ENCODE peak calls at places on chromosome 22, in ten cellular contexts. G is ovary, D is thoracic aorta, T is sigmoid colon, A is endothelial cell of umbilical vein, M is mammary epithelial cell, W is cardiac muscle cell, H is breast epithelium, Y is pancreas, F is esophagus squamous epithelium. C is an unnamed sample.
A peak's percentile ranks its signal among the peaks of the same experiment; 100 is the strongest.

GRCh38 chr22:21612858-21613257 is 17.0 kb downstream of the YDJC start:
- DNase-seq in A (no peak), G (no peak), T (no peak), F (no peak), Y (no peak), H (no peak), W (no peak), D (no peak), M (peak; percentile 26), C (no peak)

GRCh38 chr22:44111562-44112155 is 69.1 kb upstream of the PARVG start:
- DNase-seq in G (no peak), D (no peak), M (no peak), Y (no peak), H (no peak), T (no peak), W (peak; percentile 6), A (no peak), F (no peak), C (no peak)

GRCh38 chr22:23138584-23139469 is 3.0 kb downstream of the RSPH14 start:
- DNase-seq in W (no peak), M (peak; percentile 66), F (no peak), T (no peak), A (no peak), Y (no peak), D (no peak), H (no peak), G (no peak), C (no peak)

GRCh38 chr22:33785283-33785991 is 134.8 kb downstream of the LARGE1 start:
- DNase-seq in H (no peak), A (no peak), G (no peak), F (no peak), D (no peak), Y (no peak), T (no peak), M (peak; percentile 91), W (no peak), C (no peak)

GRCh38 chr22:22322792-22323191 is 78.2 kb downstream of the VPREB1 start:
- DNase-seq in Y (no peak), T (no peak), G (no peak), W (no peak), A (no peak), F (no peak), D (no peak), H (no peak), M (no peak), C (no peak)

GRCh38 chr22:22748297-22748743 is 103.9 kb downstream of the GGTLC2 start:
- DNase-seq in Y (no peak), H (peak; percentile 31), A (peak; percentile 38), W (no peak), M (peak; percentile 31), F (no peak), D (no peak), T (no peak), G (peak; percentile 35), C (peak; percentile 72)

GRCh38 chr22:36755316-36755715 is 20.6 kb downstream of the IFT27 start:
- DNase-seq in M (no peak), G (no peak), F (no peak), W (no peak), H (no peak), Y (no peak), A (no peak), D (no peak), T (peak; percentile 14), C (no peak)

GRCh38 chr22:45946805-45947600 is 30.0 kb downstream of the WNT7B start:
- DNase-seq in W (no peak), A (no peak), F (no peak), Y (no peak), D (no peak), G (no peak), H (no peak), M (no peak), T (no peak), C (no peak)

GRCh38 chr22:33126881-33127280 is 68.7 kb upstream of the SYN3 start:
- DNase-seq in M (peak; percentile 37), A (no peak), Y (no peak), G (no peak), D (no peak), F (no peak), H (no peak), T (no peak), W (peak; percentile 49), C (no peak)

GRCh38 chr22:33796494-33796893 is 123.8 kb downstream of the LARGE1 start:
- DNase-seq in A (no peak), G (no peak), M (no peak), F (no peak), Y (no peak), W (no peak), D (no peak), H (no peak), T (no peak), C (no peak)

GRCh38 chr22:37525073-37525745 is 6.0 kb upstream of the CARD10 start:
- DNase-seq in Y (no peak), A (peak; percentile 76), M (peak; percentile 94), T (no peak), D (no peak), G (no peak), W (no peak), H (peak; percentile 55), F (no peak), C (no peak)

GRCh38 chr22:19885841-19886592 is 31.3 kb upstream of the GNB1L start:
- DNase-seq in W (no peak), G (no peak), T (peak; percentile 62), M (no peak), F (no peak), D (no peak), Y (no peak), H (no peak), A (no peak), C (no peak)
- H3K4me1 ChIP-seq in W (no peaks in the 10 kb centered on the region), G (peaks cover 2% of the 10 kb centered on the region), T (peaks cover 19% of the 10 kb centered on the region), M (peaks cover 49% of the 10 kb centered on the region), F (peaks cover 20% of the 10 kb centered on the region), D (peaks cover 12% of the 10 kb centered on the region), Y (no peaks in the 10 kb centered on the region), H (no peaks in the 10 kb centered on the region), A (peaks cover 65% of the 10 kb centered on the region), C (peaks cover 17% of the 10 kb centered on the region)

DNA sequence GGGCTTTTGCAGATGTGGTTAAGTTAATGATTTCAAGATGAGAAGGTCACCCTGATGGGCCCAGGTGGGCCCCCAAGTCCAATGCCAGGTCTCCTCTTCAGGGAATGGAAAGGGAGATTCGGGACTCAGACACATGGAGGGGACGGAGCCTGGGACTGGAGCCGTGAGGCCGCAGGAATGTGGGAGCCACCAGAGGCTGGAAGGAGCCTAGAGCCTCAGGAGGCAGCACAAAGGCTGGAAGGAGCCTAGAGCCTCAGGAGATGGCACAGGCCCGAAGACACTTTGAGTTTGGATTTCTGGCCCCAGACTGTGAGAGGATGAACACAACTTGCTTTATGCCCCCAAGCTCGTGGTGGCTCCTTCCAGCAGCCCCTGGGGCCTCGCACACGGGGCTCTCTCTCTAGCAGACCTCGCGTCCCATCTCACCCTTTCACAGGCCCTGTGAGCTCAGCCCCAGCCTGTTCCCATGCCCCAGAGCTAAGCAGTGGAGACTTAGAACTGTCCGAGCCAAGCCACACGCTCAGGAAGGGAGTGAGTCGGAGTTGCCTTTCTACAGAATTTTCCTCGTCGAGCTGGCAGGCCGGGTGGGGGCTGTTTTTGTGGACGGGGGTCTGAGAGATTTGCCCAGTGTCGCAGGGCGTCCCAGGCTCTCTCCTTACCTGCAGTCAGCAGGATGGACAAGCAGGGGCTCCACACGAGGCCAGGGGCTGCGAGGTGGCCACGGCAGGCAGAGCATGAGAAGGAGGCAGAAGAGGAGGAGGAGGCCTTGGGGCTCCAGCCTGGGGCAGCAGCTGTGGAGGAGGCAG is 937.6 kb downstream of the BRD1 start:
- DNase-seq in H (no peak), Y (no peak), D (no peak), T (peak; percentile 55), W (no peak), A (no peak), G (no peak), F (no peak), M (no peak), C (peak; percentile 46)
- H3K9me3 ChIP-seq in H (no peaks in the 10 kb centered on the region), Y (no peaks in the 10 kb centered on the region), D (no peaks in the 10 kb centered on the region), T (no peaks in the 10 kb centered on the region), W (no peaks in the 10 kb centered on the region), A (peaks cover 19% of the 10 kb centered on the region), G (no peaks in the 10 kb centered on the region), F (peaks cover 6% of the 10 kb centered on the region), M (peaks cover 63% of the 10 kb centered on the region), C (peaks cover 6% of the 10 kb centered on the region)

GRCh38 chr22:43088616-43088978 is 594 bp downstream of the TTLL1 start:
- DNase-seq in M (no peak), W (no peak), D (no peak), A (no peak), H (no peak), T (no peak), F (no peak), Y (no peak), G (no peak), C (no peak)

GRCh38 chr22:43090130-43090789 is 1.1 kb upstream of the TTLL1 start:
- DNase-seq in M (peak; percentile 89), T (peak; percentile 72), A (peak; percentile 80), G (peak; percentile 38), W (no peak), D (peak; percentile 24), H (peak; percentile 41), F (no peak), Y (peak; percentile 51), C (peak; percentile 72)

GRCh38 chr22:43085658-43086606 is 3.3 kb downstream of the TTLL1 start:
- DNase-seq in G (no peak), Y (no peak), H (no peak), W (peak; percentile 45), D (no peak), T (no peak), A (no peak), M (no peak), F (no peak), C (no peak)

GRCh38 chr22:43092085-43092484 is 2.9 kb upstream of the TTLL1 start:
- DNase-seq in F (no peak), T (no peak), G (no peak), A (no peak), M (no peak), W (no peak), H (no peak), D (no peak), Y (no peak), C (no peak)

GRCh38 chr22:43088979-43089717 is at the start of gene TTLL1:
- DNase-seq in A (peak; percentile 84), G (peak; percentile 83), F (peak; percentile 44), Y (peak; percentile 86), W (peak; percentile 94), H (peak; percentile 69), M (peak; percentile 87), T (peak; percentile 91), D (peak; percentile 43), C (peak; percentile 85)
- TF ChIP-seq CTCF in A (no peak), G (no peak), F (peak; percentile 31), Y (no peak), W (no peak), H (no peak), M (no peak), T (no peak), D (peak; percentile 18), C (no peak)

DNA sequence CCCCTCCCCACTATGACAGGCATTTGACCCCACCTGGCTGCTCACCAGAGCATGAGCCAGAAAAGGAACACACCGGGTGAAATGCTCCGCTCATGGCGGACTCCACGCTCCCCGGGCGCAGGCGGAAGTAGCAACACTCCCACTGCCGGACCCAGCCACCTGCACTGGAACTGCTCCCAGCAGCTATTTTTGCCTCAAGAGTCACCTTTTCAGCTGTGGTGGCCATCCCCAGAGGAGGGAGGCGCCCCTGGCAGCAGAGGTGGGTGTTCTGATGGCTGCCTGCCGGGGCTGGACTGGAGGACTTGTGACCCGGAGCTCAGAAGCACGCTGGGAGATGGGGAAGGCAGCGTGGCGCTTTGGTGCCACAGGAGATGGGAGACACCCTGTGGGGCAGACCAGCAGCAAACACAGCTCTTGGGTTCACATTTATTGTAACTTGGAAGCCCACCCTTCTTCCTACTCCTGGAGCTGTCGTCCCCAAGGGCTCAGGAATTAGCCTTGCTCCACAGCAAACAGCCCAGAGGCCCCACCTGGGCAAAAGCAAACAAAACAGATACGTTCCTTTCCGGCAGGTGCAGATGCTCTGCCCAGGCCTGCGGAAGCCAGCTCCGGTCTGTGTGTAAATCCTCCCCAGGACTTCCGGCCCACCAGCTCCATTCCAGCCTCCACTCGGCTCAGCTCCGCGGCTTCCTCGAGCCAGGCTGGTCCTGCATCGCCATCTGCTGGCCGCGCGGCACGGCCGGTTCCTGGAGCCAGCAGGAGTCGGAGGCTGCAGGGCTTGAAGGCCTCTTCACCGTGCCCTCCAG is 3.7 kb downstream of the RPS19BP1 start:
- DNase-seq in F (peak; percentile 60), G (peak; percentile 91), W (peak; percentile 92), H (peak; percentile 89), D (peak; percentile 59), T (peak; percentile 96), A (peak; percentile 82), M (peak; percentile 85), Y (peak; percentile 86), C (peak; percentile 93)
- H3K4me1 ChIP-seq in F (peaks cover 55% of the 10 kb centered on the region), G (peaks cover 19% of the 10 kb centered on the region), W (peaks cover 7% of the 10 kb centered on the region), H (peaks cover 20% of the 10 kb centered on the region), D (peaks cover 79% of the 10 kb centered on the region), T (peaks cover 80% of the 10 kb centered on the region), A (peaks cover 30% of the 10 kb centered on the region), M (peaks cover 34% of the 10 kb centered on the region), Y (peaks cover 25% of the 10 kb centered on the region), C (peaks cover 69% of the 10 kb centered on the region)

C was measured in right atrium auricular region.